ENCODE peak calls at places on chromosomes 11 and 22, in seven cellular contexts. X, N, S, T, G, Q and A are unnamed samples.

GRCh38 chr11:2524446-2525165 is 79.8 kb downstream of the KCNQ1 start:
- DNase-seq in G (no peak), Q (no peak), X (peak), S (no peak), N (no peak), T (no peak), A (no peak)

GRCh38 chr11:119982517-119983239 is 155.2 kb downstream of the TRIM29 start:
- DNase-seq in S (no peak), X (no peak), G (no peak), T (peak), N (no peak), Q (no peak), A (no peak)

GRCh38 chr11:36213050-36213840 is 76.0 kb downstream of the COMMD9 start:
- DNase-seq in S (no peak), N (no peak), G (peak), Q (no peak), T (no peak), X (peak), A (no peak)

GRCh38 chr22:37498289-37498909 is 12.2 kb upstream of the MFNG start:
- DNase-seq in T (no peak), N (peak), G (peak), S (peak), X (peak), Q (no peak), A (no peak)

GRCh38 chr11:94754819-94755218 is 13.3 kb upstream of the AMOTL1 start:
- DNase-seq in G (no peak), Q (no peak), X (no peak), T (no peak), S (no peak), N (no peak), A (no peak)

GRCh38 chr11:119340335-119341221 is at the start of gene C1QTNF5:
- DNase-seq in G (peak), Q (peak), T (peak), S (peak), X (peak), N (no peak), A (peak)

GRCh38 chr22:23098718-23099524 is 28.6 kb downstream of the GNAZ start:
- DNase-seq in T (no peak), N (no peak), Q (no peak), G (no peak), S (no peak), X (no peak), A (no peak)

GRCh38 chr11:45042560-45042959 is 91.9 kb upstream of the TP53I11 start:
- DNase-seq in N (no peak), X (peak), Q (no peak), S (no peak), G (no peak), T (no peak), A (peak)

GRCh38 chr11:121696177-121696863 is 243.6 kb upstream of the SORL1-AS1 start:
- DNase-seq in N (no peak), T (no peak), X (no peak), S (no peak), G (no peak), Q (peak), A (no peak)

GRCh38 chr11:122652495-122652894 is 3.0 kb upstream of the UBASH3B start:
- DNase-seq in X (no peak), Q (no peak), S (no peak), G (no peak), N (no peak), T (no peak), A (no peak)

GRCh38 chr22:26426924-26427323 is 2.1 kb upstream of the ASPHD2 start:
- DNase-seq in G (no peak), T (no peak), N (no peak), Q (no peak), S (no peak), X (no peak), A (no peak)

GRCh38 chr11:3107608-3108182 is 50.5 kb upstream of the CARS1 start:
- DNase-seq in T (no peak), X (peak), S (no peak), Q (no peak), N (no peak), G (no peak), A (no peak)

GRCh38 chr11:94880216-94880615 is 93.1 kb downstream of the CWC15 start:
- DNase-seq in Q (peak), G (no peak), N (no peak), T (no peak), S (no peak), X (no peak), A (no peak)

DNA sequence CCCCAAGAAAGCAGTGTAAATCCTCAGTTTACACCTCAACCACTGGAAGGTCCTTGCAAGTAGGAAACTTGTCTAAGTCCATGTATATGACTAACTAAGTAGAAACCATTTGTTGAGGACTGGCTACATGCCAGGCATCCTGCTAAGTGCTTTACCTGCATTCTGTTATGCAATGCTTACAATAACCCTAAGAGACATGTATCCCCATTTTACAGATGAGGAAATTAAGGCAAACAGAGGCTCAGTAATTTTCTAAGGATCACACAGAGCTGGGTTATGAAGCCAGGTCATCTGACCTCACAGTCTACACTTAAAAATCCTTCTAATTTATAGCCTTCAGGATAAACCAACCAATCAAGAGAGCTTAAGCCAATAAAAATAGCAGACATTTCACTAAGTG is 1.5 kb downstream of the TIMM10 start:
- DNase-seq in T (no peak), G (no peak), S (no peak), N (no peak), X (no peak), Q (no peak), A (no peak)
- H3K9ac ChIP-seq in T (no peak), G (no peak), S (no peak), N (no peak), X (peak), Q (no peak), A (no peak)

DNA sequence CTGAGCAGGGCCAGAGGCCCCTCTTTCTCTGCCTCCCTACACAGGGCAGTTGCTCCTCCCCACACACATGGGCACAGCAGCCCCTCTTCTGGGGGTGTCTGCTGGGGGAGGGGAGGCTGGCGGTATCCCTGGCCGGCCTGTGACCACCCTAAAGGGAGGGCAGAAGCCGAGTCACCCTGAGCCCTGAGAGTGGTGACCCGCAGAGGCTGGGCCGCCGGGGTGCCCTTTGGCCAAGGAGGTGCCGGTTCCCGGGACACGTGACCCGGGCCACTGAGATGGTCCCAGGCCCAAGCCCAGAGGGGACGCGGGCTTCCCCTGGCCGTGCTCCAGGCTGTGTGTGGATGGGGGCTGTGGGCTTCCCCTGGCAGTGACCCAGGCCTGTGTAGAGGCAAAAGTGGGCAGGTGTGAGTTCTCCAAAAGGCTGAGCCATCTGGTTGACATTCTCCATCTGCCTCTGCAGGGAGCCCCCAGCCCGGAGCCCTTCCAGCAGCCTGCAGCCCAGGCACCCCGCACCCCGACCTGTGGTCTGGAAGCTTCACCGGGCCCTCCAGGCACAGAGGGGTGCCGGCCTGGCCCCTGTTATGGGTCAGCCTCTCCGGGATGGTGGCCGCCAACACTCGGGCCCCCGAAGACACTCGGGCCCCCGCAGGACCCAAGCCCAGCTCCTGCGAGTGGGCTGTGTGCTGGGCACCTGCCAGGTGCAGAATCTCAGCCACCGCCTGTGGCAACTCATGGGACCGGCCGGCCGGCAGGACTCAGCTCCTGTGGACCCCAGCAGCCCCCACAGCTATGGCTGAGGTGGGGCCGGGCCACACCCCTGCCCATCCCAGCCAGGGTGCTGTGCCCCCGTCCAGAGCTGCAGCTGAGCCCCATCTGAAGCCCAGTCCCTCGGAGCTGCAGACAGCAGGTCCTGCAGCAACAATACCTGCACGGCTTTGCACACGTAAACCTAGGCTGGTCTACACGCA is 1.0 kb downstream of the ADM2 start:
- DNase-seq in X (no peak), S (peak), N (no peak), G (no peak), Q (no peak), T (no peak), A (no peak)
- H3K9ac ChIP-seq in X (no peak), S (peak), N (peak), G (no peak), Q (peak), T (no peak), A (peak)

DNA sequence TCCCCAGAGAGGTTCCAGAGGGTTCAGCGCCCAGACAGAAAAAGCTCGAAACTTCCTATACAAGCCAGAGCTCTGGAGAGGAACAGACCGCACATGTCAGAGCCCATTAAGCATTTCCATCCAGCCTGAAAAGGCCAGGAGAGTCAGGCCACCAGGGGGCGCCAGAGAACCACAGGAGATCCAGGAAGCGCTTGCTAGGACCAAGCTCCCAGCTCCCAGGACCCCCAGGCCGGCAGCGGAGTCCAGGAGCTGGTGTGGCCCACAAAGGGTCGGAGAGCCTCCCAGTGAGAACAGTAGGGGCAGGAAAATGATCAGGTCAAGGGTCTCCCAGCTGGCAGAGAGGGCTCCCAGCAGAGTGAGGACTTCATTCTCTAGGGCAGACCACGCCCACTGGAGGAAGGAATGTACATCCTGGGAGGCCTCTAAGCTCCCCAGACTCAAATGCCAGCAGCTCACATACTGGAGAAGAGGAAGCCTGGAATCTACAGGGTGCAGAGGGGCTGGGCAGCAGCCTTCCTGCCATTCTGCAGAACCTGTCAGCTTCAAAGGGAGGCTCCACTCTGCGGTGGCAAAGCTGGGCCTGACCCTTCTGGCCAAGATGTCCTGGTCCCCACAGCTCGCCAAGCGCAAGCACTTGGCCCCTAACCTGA is 2.1 kb upstream of the MEI1 start:
- DNase-seq in G (peak), Q (peak), N (peak), S (peak), T (peak), X (peak), A (peak)
- H3K9ac ChIP-seq in G (no peak), Q (peak), N (peak), S (no peak), T (no peak), X (no peak), A (peak)

DNA sequence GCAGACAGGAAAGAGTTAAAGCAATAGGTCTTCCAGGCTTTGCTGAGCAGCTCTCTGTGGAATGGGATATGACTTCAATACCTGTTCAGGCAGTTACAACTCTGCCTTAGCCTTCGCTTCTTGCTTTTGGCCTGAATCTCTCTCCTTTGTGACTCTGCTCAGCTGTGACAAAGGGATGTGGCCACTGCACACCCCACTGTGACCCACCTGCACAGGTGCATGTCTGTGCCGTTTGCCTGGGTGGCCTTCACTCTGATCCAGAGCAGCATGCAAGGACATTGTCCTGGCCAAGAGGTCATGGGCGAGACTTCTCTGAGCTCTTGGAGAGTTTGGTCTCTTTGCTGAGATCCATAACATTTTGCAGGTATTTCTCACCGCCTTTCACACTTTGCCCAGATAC is 891.3 kb downstream of the BRD1 start:
- DNase-seq in X (no peak), N (no peak), Q (no peak), T (no peak), S (no peak), G (no peak), A (no peak)
- H3K9ac ChIP-seq in X (no peak), N (no peak), Q (no peak), T (no peak), S (no peak), G (no peak), A (no peak)

DNA sequence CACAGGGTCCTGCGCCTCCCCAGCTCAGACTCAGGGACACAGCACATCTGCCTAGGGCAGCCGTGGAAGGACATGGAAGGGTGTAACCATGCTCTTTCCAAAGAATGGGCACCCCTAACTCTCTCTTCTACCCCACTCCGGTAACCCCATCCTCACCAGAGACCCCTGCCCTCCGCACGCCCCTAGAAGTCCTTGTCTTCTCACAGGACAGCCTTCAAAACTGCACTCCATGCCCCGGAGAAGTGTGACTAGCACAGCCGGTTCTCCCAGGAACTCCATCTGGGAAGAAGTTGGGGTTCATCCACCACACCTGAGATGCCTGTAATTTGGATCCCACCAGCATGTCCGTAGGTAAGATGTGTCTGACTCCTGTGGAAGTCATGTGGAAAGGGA is 25.0 kb downstream of the P2RY2 start:
- DNase-seq in S (no peak), Q (no peak), X (no peak), T (no peak), N (no peak), G (no peak), A (no peak)
- H3K9ac ChIP-seq in S (no peak), Q (peak), X (no peak), T (no peak), N (no peak), G (no peak), A (no peak)

DNA sequence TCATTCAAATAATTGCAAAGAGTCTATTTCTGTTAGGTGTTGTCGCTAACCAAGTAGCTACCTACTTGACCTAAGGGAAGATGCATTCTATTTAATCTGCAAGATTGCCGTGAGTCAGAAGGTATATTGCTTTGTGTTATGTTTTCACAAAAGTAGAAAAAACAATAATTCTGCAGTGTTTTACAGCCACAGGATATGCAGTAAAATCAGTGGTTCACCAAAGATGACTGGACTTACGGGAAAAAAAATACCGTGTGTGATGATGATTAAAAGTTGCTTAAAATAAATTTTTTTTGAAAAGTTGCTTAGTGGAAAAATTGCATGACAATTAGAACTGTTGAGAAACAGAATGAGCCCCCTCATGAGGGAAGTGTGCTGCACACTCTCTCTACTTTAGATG is 209.1 kb downstream of the DDX10 start:
- DNase-seq in X (no peak), N (no peak), S (no peak), G (no peak), T (no peak), Q (peak), A (peak)
- H3K9ac ChIP-seq in X (peak), N (no peak), S (no peak), G (no peak), T (no peak), Q (peak), A (no peak)

GRCh38 chr22:38954414-38955043 is 2.9 kb upstream of the APOBEC3A start:
- DNase-seq in X (no peak), Q (no peak), T (no peak), N (no peak), S (no peak), G (no peak), A (no peak)
- H3K9ac ChIP-seq in X (no peak), Q (no peak), T (no peak), N (no peak), S (no peak), G (no peak), A (no peak)